ENCODE peak calls at places on chromosomes 5 and 9, in seven cellular contexts. One of them, this sample, is unnamed.

GRCh38 chr9:21609506-21609905 is 127.4 kb upstream of the IFNE start:
- DNase-seq in T follicular helper cell: no peak
- DNase-seq in hepatic stellate cell: no peak
- DNase-seq in GM06990: no peak
- DNase-seq in T-helper 9 cell: no peak
- DNase-seq in NCI-H510A treated with DMSO at 0.1 percent for 48 hours: no peak
- DNase-seq in HEK293T: no peak
- DNase-seq in this sample: no peak

GRCh38 chr5:168106008-168106761 is 185.3 kb upstream of the WWC1 start:
- DNase-seq in T follicular helper cell: no peak
- DNase-seq in hepatic stellate cell: no peak
- DNase-seq in NCI-H510A treated with DMSO at 0.1 percent for 48 hours: no peak
- DNase-seq in GM06990: no peak
- DNase-seq in HEK293T: no peak
- DNase-seq in T-helper 9 cell: no peak
- DNase-seq in this sample: no peak

GRCh38 chr5:14191325-14191724 is 48.2 kb downstream of the TRIO start:
- DNase-seq in NCI-H510A treated with DMSO at 0.1 percent for 48 hours: no peak
- DNase-seq in T-helper 9 cell: no peak
- DNase-seq in HEK293T: no peak
- DNase-seq in GM06990: no peak
- DNase-seq in T follicular helper cell: no peak
- DNase-seq in hepatic stellate cell: no peak
- DNase-seq in this sample: no peak

GRCh38 chr5:157160001-157160400 is 6.1 kb downstream of the GARIN3 start:
- DNase-seq in NCI-H510A treated with DMSO at 0.1 percent for 48 hours: no peak
- DNase-seq in T-helper 9 cell: peak; percentile 27
- DNase-seq in T follicular helper cell: peak; percentile 27
- DNase-seq in HEK293T: no peak
- DNase-seq in hepatic stellate cell: no peak
- DNase-seq in GM06990: no peak
- DNase-seq in this sample: peak; percentile 21

GRCh38 chr9:27471789-27472585 is 52.1 kb upstream of the IFNK start:
- DNase-seq in NCI-H510A treated with DMSO at 0.1 percent for 48 hours: no peak
- DNase-seq in T follicular helper cell: no peak
- DNase-seq in GM06990: no peak
- DNase-seq in T-helper 9 cell: no peak
- DNase-seq in hepatic stellate cell: no peak
- DNase-seq in HEK293T: no peak
- DNase-seq in this sample: no peak

GRCh38 chr5:180799194-180799593 is 3.4 kb downstream of the MGAT1 start:
- DNase-seq in T-helper 9 cell: peak; percentile 19
- DNase-seq in T follicular helper cell: no peak
- DNase-seq in HEK293T: no peak
- DNase-seq in hepatic stellate cell: no peak
- DNase-seq in NCI-H510A treated with DMSO at 0.1 percent for 48 hours: peak; percentile 20
- DNase-seq in GM06990: no peak
- DNase-seq in this sample: no peak

GRCh38 chr9:116888066-116888465 is 201.0 kb downstream of the TRIM32 start:
- DNase-seq in GM06990: no peak
- DNase-seq in T-helper 9 cell: no peak
- DNase-seq in T follicular helper cell: no peak
- DNase-seq in NCI-H510A treated with DMSO at 0.1 percent for 48 hours: no peak
- DNase-seq in hepatic stellate cell: no peak
- DNase-seq in HEK293T: no peak
- DNase-seq in this sample: no peak

GRCh38 chr9:84322830-84323229 is 17.7 kb downstream of the SLC28A3 start:
- DNase-seq in T-helper 9 cell: no peak
- DNase-seq in T follicular helper cell: no peak
- DNase-seq in NCI-H510A treated with DMSO at 0.1 percent for 48 hours: no peak
- DNase-seq in hepatic stellate cell: peak; percentile 68
- DNase-seq in GM06990: no peak
- DNase-seq in HEK293T: no peak
- DNase-seq in this sample: no peak

GRCh38 chr9:6931913-6932312 is 174.1 kb downstream of the KDM4C start:
- DNase-seq in HEK293T: no peak
- DNase-seq in GM06990: no peak
- DNase-seq in NCI-H510A treated with DMSO at 0.1 percent for 48 hours: no peak
- DNase-seq in hepatic stellate cell: peak; percentile 39
- DNase-seq in T follicular helper cell: no peak
- DNase-seq in T-helper 9 cell: no peak
- DNase-seq in this sample: no peak

GRCh38 chr9:124696101-124696500 is 75.0 kb downstream of the NR6A1 start:
- DNase-seq in NCI-H510A treated with DMSO at 0.1 percent for 48 hours: no peak
- DNase-seq in T follicular helper cell: no peak
- DNase-seq in GM06990: no peak
- DNase-seq in hepatic stellate cell: peak; percentile 40
- DNase-seq in T-helper 9 cell: no peak
- DNase-seq in HEK293T: no peak
- DNase-seq in this sample: no peak

GRCh38 chr5:95806687-95807086 is 15.8 kb downstream of the GLRX start:
- DNase-seq in NCI-H510A treated with DMSO at 0.1 percent for 48 hours: no peak
- DNase-seq in T follicular helper cell: no peak
- DNase-seq in hepatic stellate cell: no peak
- DNase-seq in HEK293T: no peak
- DNase-seq in GM06990: no peak
- DNase-seq in T-helper 9 cell: no peak
- DNase-seq in this sample: no peak

GRCh38 chr5:54093081-54093492 is 217.3 kb downstream of the ARL15 start:
- DNase-seq in GM06990: no peak
- DNase-seq in T-helper 9 cell: no peak
- DNase-seq in HEK293T: no peak
- DNase-seq in hepatic stellate cell: no peak
- DNase-seq in NCI-H510A treated with DMSO at 0.1 percent for 48 hours: no peak
- DNase-seq in T follicular helper cell: no peak
- DNase-seq in this sample: no peak

GRCh38 chr9:87212563-87213154 is 265.4 kb upstream of the GAS1 start:
- DNase-seq in hepatic stellate cell: no peak
- DNase-seq in T follicular helper cell: no peak
- DNase-seq in GM06990: no peak
- DNase-seq in T-helper 9 cell: no peak
- DNase-seq in HEK293T: no peak
- DNase-seq in NCI-H510A treated with DMSO at 0.1 percent for 48 hours: no peak
- DNase-seq in this sample: no peak

GRCh38 chr5:158287643-158288228 is 428.8 kb upstream of the CLINT1 start:
- DNase-seq in HEK293T: peak; percentile 15
- DNase-seq in T-helper 9 cell: no peak
- DNase-seq in T follicular helper cell: no peak
- DNase-seq in GM06990: no peak
- DNase-seq in NCI-H510A treated with DMSO at 0.1 percent for 48 hours: no peak
- DNase-seq in hepatic stellate cell: no peak
- DNase-seq in this sample: no peak

GRCh38 chr9:96317335-96317980 is 15.5 kb upstream of the HSD17B3 start:
- DNase-seq in T follicular helper cell: peak; percentile 26
- DNase-seq in T-helper 9 cell: peak; percentile 39
- DNase-seq in GM06990: no peak
- DNase-seq in hepatic stellate cell: peak; percentile 59
- DNase-seq in HEK293T: peak; percentile 69
- DNase-seq in NCI-H510A treated with DMSO at 0.1 percent for 48 hours: peak; percentile 28
- DNase-seq in this sample: peak; percentile 23

GRCh38 chr5:51383494-51384081 is 340 bp downstream of the ISL1 start:
- DNase-seq in GM06990: no peak
- DNase-seq in hepatic stellate cell: no peak
- DNase-seq in T follicular helper cell: no peak
- DNase-seq in NCI-H510A treated with DMSO at 0.1 percent for 48 hours: peak; percentile 22
- DNase-seq in T-helper 9 cell: no peak
- DNase-seq in HEK293T: no peak
- DNase-seq in this sample: no peak

GRCh38 chr5:2750758-2751464 is 566 bp downstream of the IRX2 start:
- DNase-seq in hepatic stellate cell: no peak
- DNase-seq in GM06990: no peak
- DNase-seq in HEK293T: no peak
- DNase-seq in T-helper 9 cell: no peak
- DNase-seq in T follicular helper cell: no peak
- DNase-seq in NCI-H510A treated with DMSO at 0.1 percent for 48 hours: no peak
- DNase-seq in this sample: no peak

GRCh38 chr5:54443264-54443663 is 12.2 kb upstream of the HSPB3 start:
- DNase-seq in NCI-H510A treated with DMSO at 0.1 percent for 48 hours: no peak
- DNase-seq in hepatic stellate cell: peak; percentile 23
- DNase-seq in HEK293T: peak; percentile 56
- DNase-seq in T-helper 9 cell: no peak
- DNase-seq in T follicular helper cell: no peak
- DNase-seq in GM06990: peak; percentile 2
- DNase-seq in this sample: no peak

GRCh38 chr5:133296624-133297023 is 244.8 kb downstream of the HSPA4 start:
- DNase-seq in NCI-H510A treated with DMSO at 0.1 percent for 48 hours: no peak
- DNase-seq in HEK293T: no peak
- DNase-seq in T-helper 9 cell: no peak
- DNase-seq in T follicular helper cell: no peak
- DNase-seq in GM06990: no peak
- DNase-seq in hepatic stellate cell: no peak
- DNase-seq in this sample: no peak

This sample was measured in T-helper 17 cell.